ENCODE peak calls at places on chromosomes 4 and X, in nine cellular contexts. S is upper lobe of right lung, X is GM20000, A is neural crest cell, H is natural killer cell, R is MCF 10A, P is astrocyte of the spinal cord, Q is neural progenitor cell, W is BJ. U is an unnamed sample.
A peak's percentile ranks its signal among the peaks of the same experiment; 100 is the strongest.

GRCh38 chr4:4541661-4542570 is at the start of gene STX18:
- DNase-seq in X (peak; percentile 87), Q (peak; percentile 93), S (peak; percentile 95), A (peak; percentile 86), H (peak; percentile 87), W (no peak), P (peak; percentile 89), R (peak; percentile 88), U (peak; percentile 96)

GRCh38 chr4:384311-385010 is 46.8 kb downstream of the ZNF141 start:
- DNase-seq in X (no peak), W (no peak), P (no peak), H (no peak), R (no peak), A (no peak), S (no peak), Q (no peak), U (no peak)

GRCh38 chrX:10549280-10549679 is 71.1 kb downstream of the MID1 start:
- DNase-seq in W (no peak), H (no peak), S (no peak), R (peak; percentile 62), Q (no peak), P (peak; percentile 35), X (no peak), A (no peak), U (no peak)

GRCh38 chr4:100103671-100104070 is 86.6 kb downstream of the DDIT4L start:
- DNase-seq in X (no peak), S (no peak), Q (no peak), P (no peak), A (no peak), H (no peak), R (no peak), W (no peak), U (no peak)

GRCh38 chr4:150402968-150403367 is 179.0 kb upstream of the MAB21L2 start:
- DNase-seq in S (no peak), Q (peak; percentile 24), R (peak; percentile 8), P (peak; percentile 15), A (no peak), W (no peak), X (peak; percentile 12), H (no peak), U (no peak)

GRCh38 chrX:133859860-133860259 is 125.5 kb downstream of the GPC3 start:
- DNase-seq in R (peak; percentile 49), W (peak; percentile 9), A (no peak), H (no peak), X (no peak), Q (no peak), S (no peak), P (peak; percentile 10), U (no peak)

GRCh38 chr4:1837069-1837468 is 18.9 kb downstream of the LETM1 start:
- DNase-seq in H (no peak), A (no peak), P (no peak), X (no peak), R (no peak), Q (no peak), S (no peak), W (no peak), U (no peak)

GRCh38 chr4:85756938-85757337 is 282.0 kb downstream of the ARHGAP24 start:
- DNase-seq in Q (peak; percentile 58), S (no peak), A (no peak), H (no peak), W (no peak), R (peak; percentile 61), X (peak; percentile 8), P (peak; percentile 45), U (no peak)

GRCh38 chrX:118459494-118459893 is 36.1 kb upstream of the DOCK11 start:
- DNase-seq in X (peak; percentile 27), A (no peak), P (peak; percentile 40), R (peak; percentile 51), W (no peak), S (no peak), Q (peak; percentile 36), H (no peak), U (no peak)

GRCh38 chrX:102154900-102155805 is 624 bp downstream of the BEX5 start:
- DNase-seq in W (no peak), X (no peak), R (no peak), P (no peak), H (no peak), S (no peak), Q (peak; percentile 1), A (no peak), U (peak; percentile 86)

GRCh38 chr4:99856166-99856565 is 38.1 kb downstream of the LAMTOR3 start:
- DNase-seq in S (no peak), A (no peak), Q (no peak), H (no peak), P (no peak), R (peak; percentile 77), W (no peak), X (no peak), U (no peak)

GRCh38 chrX:74207539-74207938 is 96.4 kb upstream of the ZCCHC13 start:
- DNase-seq in Q (no peak), X (no peak), A (no peak), H (no peak), S (no peak), W (no peak), R (no peak), P (no peak), U (no peak)

GRCh38 chrX:78555401-78555980 is 103.6 kb downstream of the RTL3 start:
- DNase-seq in A (no peak), S (no peak), R (peak; percentile 1), H (no peak), P (peak; percentile 15), X (peak; percentile 2), W (no peak), Q (no peak), U (no peak)

GRCh38 chrX:120200851-120201250 is 42.4 kb downstream of the RHOXF2 start:
- DNase-seq in R (no peak), X (no peak), W (no peak), H (no peak), P (no peak), A (no peak), S (no peak), Q (no peak), U (no peak)

GRCh38 chrX:41858161-41858775 is 65.1 kb downstream of the CASK start:
- DNase-seq in Q (peak; percentile 5), R (no peak), S (no peak), W (no peak), H (no peak), X (no peak), P (no peak), A (no peak), U (no peak)

GRCh38 chrX:153968754-153969124 is 2.9 kb downstream of the HCFC1 start:
- DNase-seq in R (no peak), H (no peak), P (peak; percentile 16), X (no peak), S (no peak), Q (peak; percentile 52), A (no peak), W (no peak), U (no peak)
- TF ChIP-seq CTCF in R (no peak), H (no peak), P (no peak), X (no peak), S (no peak), Q (no peak), A (no peak), W (peak; percentile 11), U (no peak)

DNA sequence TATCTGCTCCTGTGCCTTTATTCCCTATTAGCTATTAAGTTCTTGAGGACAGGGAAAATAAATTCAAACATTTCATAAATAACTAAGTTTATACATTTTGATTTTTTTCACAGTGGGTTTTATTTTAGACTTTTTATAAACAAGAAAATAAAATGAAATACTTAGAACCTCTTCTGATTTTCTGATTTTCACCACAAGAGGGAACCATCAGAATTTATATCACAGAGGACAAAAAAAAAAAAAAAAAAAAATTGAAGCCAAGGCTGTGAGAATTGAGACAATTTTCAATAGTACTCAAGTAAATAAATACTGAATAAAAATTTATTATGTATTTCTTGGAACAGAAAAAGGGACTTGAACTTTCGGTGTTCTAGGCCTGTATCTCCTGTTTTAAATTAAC is 288.1 kb downstream of the SH3BGRL start:
- DNase-seq in P (no peak), S (no peak), R (peak; percentile 34), A (no peak), X (no peak), Q (no peak), H (no peak), W (no peak), U (no peak)
- TF ChIP-seq CTCF in P (no peak), S (no peak), R (peak; percentile 20), A (peak; percentile 39), X (no peak), Q (peak; percentile 36), H (no peak), W (no peak), U (no peak)

DNA sequence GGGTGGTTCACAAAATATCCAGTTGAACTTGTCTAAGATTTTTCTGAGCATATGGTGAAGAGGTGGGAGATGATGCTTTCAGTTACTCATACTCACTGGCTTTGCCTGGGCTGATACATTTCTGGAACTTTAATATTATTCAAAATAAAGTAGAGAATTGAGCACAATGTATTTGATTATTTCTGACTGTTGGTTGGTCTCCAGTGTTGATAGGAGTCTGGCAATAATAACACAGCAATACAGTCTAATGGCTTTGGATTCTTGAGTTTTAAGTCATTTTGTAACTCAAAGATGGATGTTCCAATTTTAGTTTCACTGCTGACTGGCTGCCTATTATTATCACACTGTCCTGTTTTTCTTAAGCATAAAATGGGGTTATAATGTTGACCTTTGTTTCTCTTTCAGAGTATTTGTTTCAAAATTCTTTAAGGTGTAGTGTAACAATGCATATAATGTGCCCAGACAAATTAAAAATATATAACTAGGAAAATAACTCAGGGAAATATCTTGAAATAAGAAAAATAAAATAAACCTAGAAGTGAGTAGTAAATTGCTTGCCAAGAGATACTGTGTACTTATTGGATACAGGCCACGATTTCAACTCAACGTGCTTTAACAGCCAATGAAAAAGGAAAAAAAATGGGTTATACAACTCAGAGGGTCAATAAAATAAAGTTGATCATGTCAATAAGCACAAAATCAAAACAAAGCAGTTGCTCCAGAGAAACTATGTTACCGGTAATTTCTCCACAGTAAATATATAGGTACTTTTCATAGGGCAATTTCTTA is 99.0 kb downstream of the ARSJ start:
- DNase-seq in X (no peak), A (no peak), R (no peak), Q (no peak), P (no peak), H (no peak), S (no peak), W (no peak), U (no peak)
- TF ChIP-seq CTCF in X (no peak), A (no peak), R (no peak), Q (no peak), P (no peak), H (no peak), S (no peak), W (no peak), U (no peak)

GRCh38 chr4:53778122-53778521 is 186.8 kb upstream of the LNX1 start:
- DNase-seq in A (no peak), P (no peak), Q (no peak), S (no peak), X (no peak), W (no peak), H (no peak), R (no peak), U (no peak)

GRCh38 chr4:53777244-53777984 is 186.1 kb upstream of the LNX1 start:
- DNase-seq in Q (no peak), H (no peak), A (no peak), X (no peak), R (peak; percentile 69), P (peak; percentile 77), S (no peak), W (peak; percentile 63), U (no peak)

GRCh38 chr4:53780736-53781400 is 189.6 kb upstream of the LNX1 start:
- DNase-seq in P (no peak), H (no peak), S (no peak), Q (no peak), A (no peak), X (no peak), R (no peak), W (peak; percentile 41), U (no peak)

GRCh38 chr4:53781614-53782467 is 190.6 kb upstream of the LNX1 start:
- DNase-seq in A (no peak), P (peak; percentile 53), R (peak; percentile 8), W (no peak), S (no peak), X (no peak), H (no peak), Q (no peak), U (no peak)

GRCh38 chr4:53779025-53779424 is 187.7 kb upstream of the LNX1 start:
- DNase-seq in S (no peak), H (no peak), A (no peak), W (no peak), X (no peak), Q (no peak), P (no peak), R (no peak), U (no peak)
- TF ChIP-seq CTCF in S (no peak), H (no peak), A (no peak), W (no peak), X (no peak), Q (no peak), P (no peak), R (no peak), U (no peak)